ENCODE peak calls at places on chromosomes 5 and 9, in nine cellular contexts. E, A, T, X, O, R, F, D and K are unnamed samples.

GRCh38 chr5:59445741-59446140 is 447.8 kb downstream of the PDE4D start:
- DNase-seq in E (no peak), A (no peak), T (no peak), X (no peak), O (no peak), R (no peak), F (no peak), D (no peak), K (no peak)

GRCh38 chr9:117224676-117225075 is 190.2 kb downstream of the ASTN2 start:
- DNase-seq in E (no peak), A (no peak), T (no peak), X (no peak), O (no peak), R (no peak), F (no peak), D (no peak), K (peak; percentile 37)

GRCh38 chr5:37553720-37554402 is 174.7 kb downstream of the WDR70 start:
- DNase-seq in E (peak; percentile 27), A (no peak), T (peak; percentile 68), X (peak; percentile 63), O (no peak), R (peak; percentile 71), F (peak; percentile 72), D (peak; percentile 21), K (peak; percentile 15)

GRCh38 chr5:175655411-175655810 is 2.5 kb upstream of the HRH2 start:
- DNase-seq in E (no peak), A (no peak), T (no peak), X (no peak), O (no peak), R (no peak), F (no peak), D (no peak), K (no peak)

GRCh38 chr5:177103523-177104253 is 17.0 kb downstream of the FGFR4 start:
- DNase-seq in E (no peak), A (no peak), T (no peak), X (no peak), O (no peak), R (no peak), F (peak; percentile 38), D (no peak), K (no peak)

GRCh38 chr5:40436535-40437237 is 243.0 kb upstream of the PTGER4 start:
- DNase-seq in E (no peak), A (no peak), T (no peak), X (no peak), O (no peak), R (no peak), F (no peak), D (no peak), K (no peak)

GRCh38 chr9:32725066-32725860 is 58.1 kb upstream of the TMEM215 start:
- DNase-seq in E (no peak), A (no peak), T (no peak), X (no peak), O (no peak), R (no peak), F (peak; percentile 28), D (peak; percentile 12), K (no peak)

GRCh38 chr5:14464661-14465060 is 116.9 kb upstream of the OTULINL start:
- DNase-seq in E (no peak), A (no peak), T (no peak), X (no peak), O (no peak), R (no peak), F (no peak), D (no peak), K (no peak)

GRCh38 chr9:121485618-121486531 is 13.8 kb downstream of the GGTA1 start:
- DNase-seq in E (no peak), A (no peak), T (no peak), X (peak; percentile 21), O (peak; percentile 69), R (no peak), F (no peak), D (no peak), K (no peak)

GRCh38 chr9:78288214-78288892 is 8.6 kb upstream of the PSAT1 start:
- DNase-seq in E (no peak), A (no peak), T (no peak), X (no peak), O (no peak), R (no peak), F (no peak), D (no peak), K (peak; percentile 88)

GRCh38 chr9:102569436-102569835 is 425.7 kb upstream of the CYLC2 start:
- DNase-seq in E (no peak), A (no peak), T (no peak), X (no peak), O (no peak), R (no peak), F (no peak), D (no peak), K (no peak)

GRCh38 chr5:68007446-68007845 is 208.1 kb upstream of the PIK3R1 start:
- DNase-seq in E (no peak), A (peak; percentile 33), T (peak; percentile 81), X (no peak), O (no peak), R (peak; percentile 87), F (no peak), D (peak; percentile 90), K (peak; percentile 86)

GRCh38 chr5:116864157-116864837 is 289.7 kb upstream of the SEMA6A start:
- DNase-seq in E (no peak), A (no peak), T (peak; percentile 7), X (no peak), O (no peak), R (no peak), F (no peak), D (no peak), K (no peak)

GRCh38 chr5:36692791-36693763 is 86.7 kb downstream of the SLC1A3 start:
- DNase-seq in E (peak; percentile 53), A (peak; percentile 32), T (peak; percentile 66), X (peak; percentile 69), O (no peak), R (peak; percentile 80), F (peak; percentile 83), D (peak; percentile 74), K (peak; percentile 72)

GRCh38 chr5:169538935-169539334 is 44.6 kb upstream of the SPDL1 start:
- DNase-seq in E (no peak), A (no peak), T (no peak), X (no peak), O (no peak), R (no peak), F (no peak), D (no peak), K (no peak)

DNA sequence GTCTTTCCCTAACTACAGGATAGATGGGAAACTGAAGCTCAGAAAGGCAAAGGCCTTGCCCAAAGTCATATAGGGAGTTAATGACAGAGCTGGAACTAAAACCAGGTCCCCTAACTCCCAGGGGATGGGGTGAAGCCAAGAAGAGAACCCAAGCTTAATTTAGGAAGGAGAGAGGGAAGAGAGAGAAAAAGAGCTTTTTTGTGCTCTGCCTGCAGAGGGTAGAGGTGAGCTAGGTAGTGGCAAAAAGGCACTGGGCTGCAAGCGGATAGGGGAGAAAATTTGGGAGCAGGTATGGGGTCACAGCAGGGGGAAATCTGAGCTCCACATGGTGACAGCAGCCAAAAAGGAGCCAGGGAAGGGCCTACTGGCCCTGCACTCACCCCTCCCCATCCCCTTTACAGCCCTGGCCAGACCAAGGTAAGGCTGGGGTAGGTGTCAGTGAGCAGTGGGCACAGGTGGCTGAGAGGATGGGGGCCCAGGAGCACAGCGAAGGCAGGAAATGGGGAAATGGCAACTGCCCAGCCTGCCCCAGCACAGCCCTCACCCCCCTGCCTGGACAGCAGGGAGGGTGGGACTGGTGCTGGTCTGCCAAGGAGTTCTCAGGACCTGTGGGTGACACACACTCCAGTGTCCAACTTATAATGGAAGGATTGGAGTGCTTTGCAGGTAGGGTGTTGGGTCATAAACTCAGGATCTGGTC is 3.3 kb downstream of the ENHO start:
- DNase-seq in E (no peak), A (no peak), T (no peak), X (no peak), O (peak; percentile 54), R (peak; percentile 33), F (no peak), D (no peak), K (no peak)
- TF ChIP-seq CTCF in E (no peak), A (no peak), T (no peak), X (no peak), O (no peak), R (no peak), F (peak; percentile 15), D (no peak), K (no peak)

DNA sequence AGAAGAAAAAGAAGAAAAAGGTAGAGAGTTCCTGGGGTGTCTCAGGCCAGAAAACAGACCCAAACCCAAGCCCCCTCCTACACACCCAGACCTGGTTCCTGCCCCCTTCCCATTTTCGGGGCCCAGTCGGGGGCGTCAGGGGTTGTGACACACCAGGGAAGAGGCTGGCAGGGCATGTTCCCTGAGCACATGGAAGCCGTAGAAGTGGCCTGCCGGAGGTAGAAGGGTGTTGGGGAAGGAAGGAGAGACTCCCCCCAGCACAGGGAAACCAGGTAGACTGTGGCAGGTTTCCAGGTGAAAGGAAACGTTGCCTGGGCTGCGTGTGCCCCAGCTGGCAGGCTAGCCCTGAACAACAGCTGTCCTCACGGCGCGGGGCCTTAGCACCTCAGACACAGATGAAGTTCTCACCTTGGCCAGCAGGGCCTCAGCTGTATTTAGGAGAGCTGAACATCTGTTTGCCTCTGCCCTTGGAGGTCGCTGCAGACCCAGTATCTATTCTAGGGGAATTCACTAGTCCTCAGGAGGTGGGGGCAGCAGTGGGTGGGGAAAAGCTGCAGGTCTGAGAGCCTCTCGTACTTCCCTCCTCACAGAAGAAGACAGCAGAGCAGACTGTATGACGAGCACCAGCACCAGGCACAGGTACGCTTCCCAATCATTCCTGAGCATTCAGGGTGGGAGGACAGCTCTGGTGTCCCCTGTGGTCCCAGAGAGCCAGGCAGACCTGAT is 14.1 kb downstream of the CD74 start:
- DNase-seq in E (no peak), A (no peak), T (no peak), X (no peak), O (peak; percentile 66), R (no peak), F (no peak), D (no peak), K (no peak)
- TF ChIP-seq CTCF in E (no peak), A (no peak), T (peak; percentile 49), X (no peak), O (peak; percentile 37), R (no peak), F (peak; percentile 31), D (peak; percentile 3), K (peak; percentile 30)

DNA sequence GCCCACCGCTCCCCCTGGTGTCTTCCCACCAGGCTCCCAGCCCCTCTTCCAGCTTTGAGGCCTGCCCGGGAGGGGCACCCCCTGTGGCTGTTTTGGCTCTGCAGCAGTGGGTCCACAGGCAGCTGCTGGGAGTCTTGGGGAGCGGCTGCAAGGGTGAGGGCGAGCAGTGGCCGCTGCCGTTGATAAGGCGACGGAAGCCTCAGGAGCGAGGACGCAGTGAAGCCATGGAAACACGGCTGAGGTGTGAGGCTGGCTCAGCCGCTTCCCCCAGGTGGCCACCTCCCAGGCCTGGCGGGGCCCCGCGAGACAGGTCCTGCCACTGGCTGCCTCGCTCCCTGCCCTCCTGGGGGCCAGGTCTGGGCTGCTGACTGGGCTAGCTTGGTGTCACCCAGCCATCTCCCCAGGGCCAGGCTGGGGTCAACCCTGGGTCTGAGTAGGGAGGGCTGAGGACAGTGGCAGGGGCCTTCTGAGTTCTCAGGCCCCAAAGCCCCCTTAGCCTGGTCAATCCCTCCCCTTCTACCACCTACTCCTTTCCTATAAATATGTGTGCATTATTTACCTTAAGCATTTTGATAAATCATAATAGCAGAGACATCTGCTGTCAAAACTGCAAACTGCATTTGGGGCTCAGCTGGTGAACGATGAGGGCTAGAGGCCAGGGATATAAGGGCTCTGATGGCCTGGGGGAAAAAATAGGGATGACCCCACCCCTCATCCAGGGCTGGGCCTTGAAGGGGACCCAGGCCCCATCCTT is 41.7 kb downstream of the CXXC5 start:
- DNase-seq in E (peak; percentile 57), A (no peak), T (no peak), X (peak; percentile 76), O (no peak), R (no peak), F (peak; percentile 69), D (no peak), K (peak; percentile 66)
- TF ChIP-seq CTCF in E (peak; percentile 43), A (no peak), T (peak; percentile 74), X (peak; percentile 15), O (peak; percentile 80), R (peak; percentile 12), F (peak; percentile 77), D (peak; percentile 65), K (peak; percentile 84)

GRCh38 chr9:81724242-81724889 is 35.0 kb upstream of the TLE1 start:
- DNase-seq in E (no peak), A (no peak), T (peak; percentile 7), X (no peak), O (no peak), R (no peak), F (peak; percentile 38), D (no peak), K (no peak)
- TF ChIP-seq CTCF in E (no peak), A (no peak), T (no peak), X (no peak), O (no peak), R (no peak), F (no peak), D (no peak), K (no peak)